ENCODE peak calls at places on chromosomes 4 and X, in seven cellular contexts. One of them, this sample, is unnamed.

GRCh38 chr4:75908555-75908954 is 6.3 kb upstream of the PPEF2 start:
- DNase-seq in B cell: no peak
- DNase-seq in CD4-positive, alpha-beta T cell: no peak
- DNase-seq in Panc1: no peak
- DNase-seq in suprapubic skin: no peak
- DNase-seq in lung: no peak
- DNase-seq in progenitor cell of endocrine pancreas: no peak
- DNase-seq in this sample: no peak

GRCh38 chrX:75229774-75230173 is 44.1 kb upstream of the UPRT start:
- DNase-seq in Panc1: no peak
- DNase-seq in B cell: no peak
- DNase-seq in CD4-positive, alpha-beta T cell: no peak
- DNase-seq in lung: no peak
- DNase-seq in suprapubic skin: no peak
- DNase-seq in progenitor cell of endocrine pancreas: no peak
- DNase-seq in this sample: no peak

GRCh38 chr4:7101692-7102515 is 34.0 kb upstream of the GRPEL1 start:
- DNase-seq in lung: peak
- DNase-seq in Panc1: no peak
- DNase-seq in progenitor cell of endocrine pancreas: no peak
- DNase-seq in B cell: peak
- DNase-seq in CD4-positive, alpha-beta T cell: peak
- DNase-seq in suprapubic skin: peak
- DNase-seq in this sample: no peak

GRCh38 chr4:170017252-170017651 is 8.9 kb downstream of the MFAP3L start:
- DNase-seq in CD4-positive, alpha-beta T cell: no peak
- DNase-seq in B cell: no peak
- DNase-seq in suprapubic skin: no peak
- DNase-seq in progenitor cell of endocrine pancreas: no peak
- DNase-seq in lung: no peak
- DNase-seq in Panc1: no peak
- DNase-seq in this sample: no peak

GRCh38 chrX:53479295-53479694 is 45.1 kb upstream of the HSD17B10 start:
- DNase-seq in Panc1: no peak
- DNase-seq in suprapubic skin: no peak
- DNase-seq in CD4-positive, alpha-beta T cell: no peak
- DNase-seq in progenitor cell of endocrine pancreas: no peak
- DNase-seq in B cell: no peak
- DNase-seq in lung: no peak
- DNase-seq in this sample: no peak

GRCh38 chr4:155514628-155515027 is 137.9 kb upstream of the MAP9 start:
- DNase-seq in progenitor cell of endocrine pancreas: no peak
- DNase-seq in B cell: no peak
- DNase-seq in CD4-positive, alpha-beta T cell: no peak
- DNase-seq in Panc1: no peak
- DNase-seq in lung: no peak
- DNase-seq in suprapubic skin: no peak
- DNase-seq in this sample: no peak

GRCh38 chrX:104310084-104310483 is 55.4 kb upstream of the ESX1 start:
- DNase-seq in Panc1: peak
- DNase-seq in B cell: no peak
- DNase-seq in progenitor cell of endocrine pancreas: no peak
- DNase-seq in lung: no peak
- DNase-seq in CD4-positive, alpha-beta T cell: no peak
- DNase-seq in suprapubic skin: no peak
- DNase-seq in this sample: no peak

GRCh38 chr4:3043272-3044020 is 30.9 kb downstream of the HTT-AS start:
- DNase-seq in progenitor cell of endocrine pancreas: no peak
- DNase-seq in suprapubic skin: no peak
- DNase-seq in CD4-positive, alpha-beta T cell: no peak
- DNase-seq in lung: no peak
- DNase-seq in B cell: no peak
- DNase-seq in Panc1: no peak
- DNase-seq in this sample: no peak

GRCh38 chr4:157096439-157096838 is 20.5 kb downstream of the GLRB start:
- DNase-seq in progenitor cell of endocrine pancreas: no peak
- DNase-seq in Panc1: no peak
- DNase-seq in lung: no peak
- DNase-seq in suprapubic skin: no peak
- DNase-seq in CD4-positive, alpha-beta T cell: no peak
- DNase-seq in B cell: no peak
- DNase-seq in this sample: no peak

GRCh38 chrX:25028726-25029125 is 13.0 kb upstream of the ARX start:
- DNase-seq in suprapubic skin: no peak
- DNase-seq in CD4-positive, alpha-beta T cell: no peak
- DNase-seq in B cell: no peak
- DNase-seq in progenitor cell of endocrine pancreas: no peak
- DNase-seq in Panc1: no peak
- DNase-seq in lung: no peak
- DNase-seq in this sample: no peak

GRCh38 chr4:17493629-17494028 is 18.3 kb downstream of the QDPR start:
- DNase-seq in progenitor cell of endocrine pancreas: no peak
- DNase-seq in suprapubic skin: no peak
- DNase-seq in B cell: no peak
- DNase-seq in CD4-positive, alpha-beta T cell: no peak
- DNase-seq in Panc1: no peak
- DNase-seq in lung: no peak
- DNase-seq in this sample: no peak

GRCh38 chr4:11640584-11640983 is 211.9 kb upstream of the HS3ST1 start:
- DNase-seq in B cell: no peak
- DNase-seq in lung: no peak
- DNase-seq in CD4-positive, alpha-beta T cell: no peak
- DNase-seq in suprapubic skin: no peak
- DNase-seq in Panc1: no peak
- DNase-seq in progenitor cell of endocrine pancreas: no peak
- DNase-seq in this sample: no peak

GRCh38 chr4:76504613-76505465 is 69.8 kb downstream of the SHROOM3 start:
- DNase-seq in Panc1: no peak
- DNase-seq in progenitor cell of endocrine pancreas: no peak
- DNase-seq in CD4-positive, alpha-beta T cell: no peak
- DNase-seq in suprapubic skin: no peak
- DNase-seq in lung: no peak
- DNase-seq in B cell: peak
- DNase-seq in this sample: peak

GRCh38 chr4:6609415-6610079 is 30.9 kb upstream of the MRFAP1 start:
- DNase-seq in lung: no peak
- DNase-seq in B cell: no peak
- DNase-seq in suprapubic skin: no peak
- DNase-seq in progenitor cell of endocrine pancreas: no peak
- DNase-seq in Panc1: no peak
- DNase-seq in CD4-positive, alpha-beta T cell: no peak
- DNase-seq in this sample: no peak

GRCh38 chrX:153628665-153629064 is 18.3 kb upstream of the DUSP9 start:
- DNase-seq in CD4-positive, alpha-beta T cell: no peak
- DNase-seq in progenitor cell of endocrine pancreas: no peak
- DNase-seq in Panc1: no peak
- DNase-seq in B cell: no peak
- DNase-seq in lung: no peak
- DNase-seq in suprapubic skin: no peak
- DNase-seq in this sample: no peak

GRCh38 chr4:70473691-70474090 is 1.7 kb downstream of the MUC7 start:
- DNase-seq in lung: no peak
- DNase-seq in B cell: no peak
- DNase-seq in Panc1: no peak
- DNase-seq in CD4-positive, alpha-beta T cell: no peak
- DNase-seq in suprapubic skin: no peak
- DNase-seq in progenitor cell of endocrine pancreas: no peak
- DNase-seq in this sample: no peak

GRCh38 chr4:163554870-163555465 is 60.5 kb downstream of the TMA16 start:
- DNase-seq in B cell: peak
- DNase-seq in Panc1: no peak
- DNase-seq in CD4-positive, alpha-beta T cell: no peak
- DNase-seq in suprapubic skin: no peak
- DNase-seq in progenitor cell of endocrine pancreas: no peak
- DNase-seq in lung: no peak
- DNase-seq in this sample: no peak

GRCh38 chrX:83593634-83594294 is 85.7 kb downstream of the POU3F4 start:
- DNase-seq in CD4-positive, alpha-beta T cell: no peak
- DNase-seq in suprapubic skin: no peak
- DNase-seq in B cell: no peak
- DNase-seq in lung: no peak
- DNase-seq in Panc1: no peak
- DNase-seq in progenitor cell of endocrine pancreas: no peak
- DNase-seq in this sample: no peak

GRCh38 chr4:27318740-27319139 is 458.1 kb downstream of the STIM2 start:
- DNase-seq in Panc1: no peak
- DNase-seq in CD4-positive, alpha-beta T cell: no peak
- DNase-seq in suprapubic skin: no peak
- DNase-seq in B cell: peak
- DNase-seq in progenitor cell of endocrine pancreas: no peak
- DNase-seq in lung: no peak
- DNase-seq in this sample: no peak

GRCh38 chrX:8743126-8743732 is 11.3 kb upstream of the ANOS1 start:
- DNase-seq in suprapubic skin: no peak
- DNase-seq in Panc1: no peak
- DNase-seq in CD4-positive, alpha-beta T cell: peak
- DNase-seq in progenitor cell of endocrine pancreas: peak
- DNase-seq in lung: peak
- DNase-seq in B cell: peak
- DNase-seq in this sample: no peak

GRCh38 chr4:184375027-184375426 is 99.3 kb downstream of the IRF2 start:
- DNase-seq in progenitor cell of endocrine pancreas: no peak
- DNase-seq in B cell: no peak
- DNase-seq in Panc1: no peak
- DNase-seq in lung: no peak
- DNase-seq in CD4-positive, alpha-beta T cell: no peak
- DNase-seq in suprapubic skin: no peak
- DNase-seq in this sample: no peak

GRCh38 chr4:22030321-22030720 is 81.7 kb upstream of the KCNIP4 start:
- DNase-seq in suprapubic skin: no peak
- DNase-seq in lung: no peak
- DNase-seq in progenitor cell of endocrine pancreas: no peak
- DNase-seq in Panc1: no peak
- DNase-seq in B cell: no peak
- DNase-seq in CD4-positive, alpha-beta T cell: no peak
- DNase-seq in this sample: no peak

DNA sequence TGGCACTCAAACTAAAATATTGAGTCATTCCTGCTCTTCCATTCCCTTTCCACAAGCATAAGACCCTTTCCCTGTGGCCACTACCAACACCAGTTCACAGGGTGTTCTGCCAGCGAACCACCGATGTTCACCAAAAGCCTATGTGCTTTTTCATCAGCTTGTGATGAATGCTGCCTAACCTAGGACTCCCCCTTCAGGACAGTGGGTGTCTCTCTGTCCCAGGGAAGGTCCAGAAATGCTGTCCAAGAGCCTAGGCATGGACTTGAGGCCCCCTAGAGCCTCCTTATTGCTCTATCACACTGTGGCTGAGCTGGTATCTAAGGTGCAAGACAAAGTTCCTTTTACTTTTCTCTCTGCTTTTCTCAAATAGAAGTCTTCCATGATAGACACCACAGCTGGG is 1015.6 kb downstream of the PCDH19 start:
- DNase-seq in CD4-positive, alpha-beta T cell: no peak
- DNase-seq in progenitor cell of endocrine pancreas: no peak
- DNase-seq in suprapubic skin: no peak
- DNase-seq in Panc1: no peak
- DNase-seq in B cell: no peak
- DNase-seq in lung: no peak
- DNase-seq in this sample: no peak
- TF ChIP-seq CTCF in CD4-positive, alpha-beta T cell: no peak
- TF ChIP-seq CTCF in progenitor cell of endocrine pancreas: peak
- TF ChIP-seq CTCF in suprapubic skin: no peak
- TF ChIP-seq CTCF in Panc1: no peak
- TF ChIP-seq CTCF in B cell: no peak
- TF ChIP-seq CTCF in lung: no peak
- TF ChIP-seq CTCF in this sample: no peak

GRCh38 chr4:160836431-160836830 is 1327.4 kb downstream of the FSTL5 start:
- DNase-seq in lung: no peak
- DNase-seq in B cell: no peak
- DNase-seq in Panc1: no peak
- DNase-seq in progenitor cell of endocrine pancreas: no peak
- DNase-seq in suprapubic skin: no peak
- DNase-seq in CD4-positive, alpha-beta T cell: no peak
- DNase-seq in this sample: no peak
- TF ChIP-seq CTCF in lung: no peak
- TF ChIP-seq CTCF in B cell: no peak
- TF ChIP-seq CTCF in Panc1: no peak
- TF ChIP-seq CTCF in progenitor cell of endocrine pancreas: no peak
- TF ChIP-seq CTCF in suprapubic skin: no peak
- TF ChIP-seq CTCF in CD4-positive, alpha-beta T cell: no peak
- TF ChIP-seq CTCF in this sample: no peak

GRCh38 chrX:129323115-129323514 is 200.2 kb downstream of the SMARCA1 start:
- DNase-seq in CD4-positive, alpha-beta T cell: no peak
- DNase-seq in suprapubic skin: no peak
- DNase-seq in B cell: no peak
- DNase-seq in progenitor cell of endocrine pancreas: no peak
- DNase-seq in lung: no peak
- DNase-seq in Panc1: no peak
- DNase-seq in this sample: no peak

GRCh38 chrX:129316461-129316860 is 206.8 kb downstream of the SMARCA1 start:
- DNase-seq in Panc1: no peak
- DNase-seq in B cell: no peak
- DNase-seq in lung: no peak
- DNase-seq in suprapubic skin: no peak
- DNase-seq in CD4-positive, alpha-beta T cell: no peak
- DNase-seq in progenitor cell of endocrine pancreas: no peak
- DNase-seq in this sample: no peak

GRCh38 chrX:129318375-129318774 is 204.9 kb downstream of the SMARCA1 start:
- DNase-seq in Panc1: no peak
- DNase-seq in B cell: no peak
- DNase-seq in lung: no peak
- DNase-seq in suprapubic skin: no peak
- DNase-seq in progenitor cell of endocrine pancreas: no peak
- DNase-seq in CD4-positive, alpha-beta T cell: no peak
- DNase-seq in this sample: no peak
- TF ChIP-seq CTCF in Panc1: peak
- TF ChIP-seq CTCF in B cell: no peak
- TF ChIP-seq CTCF in lung: no peak
- TF ChIP-seq CTCF in suprapubic skin: no peak
- TF ChIP-seq CTCF in progenitor cell of endocrine pancreas: peak
- TF ChIP-seq CTCF in CD4-positive, alpha-beta T cell: no peak
- TF ChIP-seq CTCF in this sample: no peak

GRCh38 chrX:101257448-101258259 is 33.5 kb downstream of the TAF7L start:
- DNase-seq in lung: no peak
- DNase-seq in CD4-positive, alpha-beta T cell: no peak
- DNase-seq in Panc1: no peak
- DNase-seq in B cell: no peak
- DNase-seq in progenitor cell of endocrine pancreas: no peak
- DNase-seq in suprapubic skin: no peak
- DNase-seq in this sample: no peak

GRCh38 chrX:101262590-101262989 is 28.5 kb downstream of the TAF7L start:
- DNase-seq in CD4-positive, alpha-beta T cell: no peak
- DNase-seq in B cell: no peak
- DNase-seq in lung: no peak
- DNase-seq in Panc1: no peak
- DNase-seq in progenitor cell of endocrine pancreas: no peak
- DNase-seq in suprapubic skin: no peak
- DNase-seq in this sample: no peak

GRCh38 chrX:101263766-101264165 is 27.4 kb downstream of the TAF7L start:
- DNase-seq in B cell: no peak
- DNase-seq in suprapubic skin: no peak
- DNase-seq in CD4-positive, alpha-beta T cell: no peak
- DNase-seq in progenitor cell of endocrine pancreas: no peak
- DNase-seq in Panc1: no peak
- DNase-seq in lung: no peak
- DNase-seq in this sample: no peak

GRCh38 chrX:101258260-101258581 is 32.9 kb downstream of the TAF7L start:
- DNase-seq in progenitor cell of endocrine pancreas: no peak
- DNase-seq in lung: no peak
- DNase-seq in CD4-positive, alpha-beta T cell: no peak
- DNase-seq in suprapubic skin: no peak
- DNase-seq in Panc1: no peak
- DNase-seq in B cell: no peak
- DNase-seq in this sample: no peak

GRCh38 chrX:101260435-101260834 is 30.7 kb downstream of the TAF7L start:
- DNase-seq in lung: no peak
- DNase-seq in progenitor cell of endocrine pancreas: no peak
- DNase-seq in suprapubic skin: no peak
- DNase-seq in Panc1: no peak
- DNase-seq in B cell: no peak
- DNase-seq in CD4-positive, alpha-beta T cell: no peak
- DNase-seq in this sample: no peak
- TF ChIP-seq CTCF in lung: no peak
- TF ChIP-seq CTCF in progenitor cell of endocrine pancreas: peak
- TF ChIP-seq CTCF in suprapubic skin: no peak
- TF ChIP-seq CTCF in Panc1: peak
- TF ChIP-seq CTCF in B cell: no peak
- TF ChIP-seq CTCF in CD4-positive, alpha-beta T cell: no peak
- TF ChIP-seq CTCF in this sample: peak